ENCODE peak calls at places on chromosome 20, in eight cellular contexts. X is upper lobe of left lung, S is PC-9, H is GM12878, I is heart right ventricle, N is tibial artery, K is body of pancreas, B is fibroblast of lung. Q is an unnamed sample. For H3K9me3, the result is how much of the 10 kb centered on the place peaks cover.

GRCh38 chr20:45436732-45437485 is 21.0 kb downstream of the PIGT start:
- DNase-seq in S (peak), X (peak), B (peak), I (peak), N (peak), K (peak), H (no peak), Q (peak)

GRCh38 chr20:53040678-53041674 is 68.8 kb downstream of the TSHZ2 start:
- DNase-seq in X (no peak), S (no peak), H (no peak), B (peak), N (peak), I (peak), K (peak), Q (peak)

GRCh38 chr20:59046862-59047261 is 4.3 kb upstream of the PRELID3B start:
- DNase-seq in N (no peak), H (no peak), I (no peak), X (no peak), K (no peak), B (no peak), S (no peak), Q (no peak)

GRCh38 chr20:24698189-24698588 is 228.8 kb downstream of the SYNDIG1 start:
- DNase-seq in B (no peak), X (no peak), I (no peak), S (no peak), K (no peak), H (no peak), N (no peak), Q (no peak)

GRCh38 chr20:54622338-54623280 is 147.2 kb downstream of the DOK5 start:
- DNase-seq in I (no peak), X (no peak), K (no peak), S (no peak), B (peak), H (no peak), N (no peak), Q (peak)

GRCh38 chr20:33145521-33145920 is 22.4 kb upstream of the BPIFA2 start:
- DNase-seq in S (no peak), N (no peak), B (no peak), K (no peak), H (no peak), I (no peak), X (no peak), Q (no peak)

GRCh38 chr20:17636523-17637412 is 45.3 kb downstream of the RRBP1 start:
- DNase-seq in S (no peak), I (no peak), H (no peak), N (no peak), X (peak), B (no peak), K (no peak), Q (no peak)

GRCh38 chr20:276620-277495 is 13.7 kb downstream of the C20orf96 start:
- DNase-seq in K (no peak), B (no peak), I (no peak), S (no peak), X (no peak), H (no peak), N (no peak), Q (no peak)

GRCh38 chr20:25032065-25032477 is 25.9 kb downstream of the ACSS1 start:
- DNase-seq in K (no peak), X (no peak), S (no peak), I (no peak), B (peak), H (no peak), N (no peak), Q (no peak)

GRCh38 chr20:24677626-24678328 is 208.3 kb downstream of the SYNDIG1 start:
- DNase-seq in H (no peak), B (no peak), S (no peak), K (no peak), X (no peak), N (no peak), I (no peak), Q (no peak)

GRCh38 chr20:24998121-24998520 is 5.6 kb upstream of the APMAP start:
- DNase-seq in X (no peak), I (no peak), B (no peak), K (no peak), H (no peak), S (no peak), N (no peak), Q (no peak)

GRCh38 chr20:22763257-22763906 is 179.0 kb upstream of the FOXA2 start:
- DNase-seq in S (peak), X (peak), B (no peak), K (no peak), I (peak), N (peak), H (no peak), Q (peak)

GRCh38 chr20:61808497-61808896 is 257.2 kb downstream of the TAF4 start:
- DNase-seq in N (no peak), I (no peak), K (no peak), S (no peak), X (no peak), B (no peak), H (no peak), Q (no peak)

GRCh38 chr20:10536531-10536930 is 101.4 kb downstream of the SLX4IP start:
- DNase-seq in H (no peak), B (peak), I (no peak), X (no peak), K (peak), N (no peak), S (peak), Q (no peak)

GRCh38 chr20:57469418-57470211 is 55.3 kb downstream of the CTCFL start:
- DNase-seq in K (no peak), S (no peak), B (no peak), I (peak), H (no peak), N (no peak), X (no peak), Q (no peak)

GRCh38 chr20:2387180-2387577 is 6.5 kb downstream of the TGM6 start:
- DNase-seq in B (peak), N (no peak), X (no peak), K (no peak), H (peak), S (no peak), I (no peak), Q (no peak)

GRCh38 chr20:46810442-46811327 is 84.0 kb upstream of the EYA2 start:
- DNase-seq in K (no peak), S (no peak), B (no peak), N (no peak), I (no peak), X (no peak), H (no peak), Q (no peak)

GRCh38 chr20:46808565-46808964 is 86.1 kb upstream of the EYA2 start:
- DNase-seq in N (no peak), B (no peak), K (no peak), S (no peak), H (no peak), X (no peak), I (no peak), Q (no peak)

GRCh38 chr20:46809961-46810360 is 84.7 kb upstream of the EYA2 start:
- DNase-seq in H (no peak), S (no peak), I (no peak), K (no peak), N (no peak), X (no peak), B (no peak), Q (no peak)

GRCh38 chr20:46814366-46815232 is 80.0 kb upstream of the EYA2 start:
- DNase-seq in X (no peak), S (peak), B (peak), H (no peak), I (no peak), K (no peak), N (no peak), Q (peak)

GRCh38 chr20:46811328-46812084 is 83.1 kb upstream of the EYA2 start:
- DNase-seq in K (no peak), N (no peak), I (no peak), H (no peak), X (peak), B (no peak), S (no peak), Q (no peak)
- H3K4me3 ChIP-seq in K (no peak), N (no peak), I (no peak), H (no peak), X (no peak), B (no peak), S (no peak), Q (no peak)

GRCh38 chr20:7214081-7214740 is 446.7 kb downstream of the BMP2 start:
- DNase-seq in H (no peak), S (no peak), X (no peak), B (no peak), N (no peak), K (no peak), I (no peak), Q (no peak)
- H3K9me3 ChIP-seq in H (under half), S (under half), X (under half), B (under half), N (under half), K (under half), I (under half), Q (under half)

GRCh38 chr20:56347628-56348305 is 11.0 kb upstream of the FAM210B start:
- DNase-seq in N (no peak), H (no peak), X (peak), S (no peak), I (no peak), B (no peak), K (no peak), Q (no peak)
- H3K4me3 ChIP-seq in N (no peak), H (no peak), X (no peak), S (no peak), I (no peak), B (no peak), K (no peak), Q (no peak)

DNA sequence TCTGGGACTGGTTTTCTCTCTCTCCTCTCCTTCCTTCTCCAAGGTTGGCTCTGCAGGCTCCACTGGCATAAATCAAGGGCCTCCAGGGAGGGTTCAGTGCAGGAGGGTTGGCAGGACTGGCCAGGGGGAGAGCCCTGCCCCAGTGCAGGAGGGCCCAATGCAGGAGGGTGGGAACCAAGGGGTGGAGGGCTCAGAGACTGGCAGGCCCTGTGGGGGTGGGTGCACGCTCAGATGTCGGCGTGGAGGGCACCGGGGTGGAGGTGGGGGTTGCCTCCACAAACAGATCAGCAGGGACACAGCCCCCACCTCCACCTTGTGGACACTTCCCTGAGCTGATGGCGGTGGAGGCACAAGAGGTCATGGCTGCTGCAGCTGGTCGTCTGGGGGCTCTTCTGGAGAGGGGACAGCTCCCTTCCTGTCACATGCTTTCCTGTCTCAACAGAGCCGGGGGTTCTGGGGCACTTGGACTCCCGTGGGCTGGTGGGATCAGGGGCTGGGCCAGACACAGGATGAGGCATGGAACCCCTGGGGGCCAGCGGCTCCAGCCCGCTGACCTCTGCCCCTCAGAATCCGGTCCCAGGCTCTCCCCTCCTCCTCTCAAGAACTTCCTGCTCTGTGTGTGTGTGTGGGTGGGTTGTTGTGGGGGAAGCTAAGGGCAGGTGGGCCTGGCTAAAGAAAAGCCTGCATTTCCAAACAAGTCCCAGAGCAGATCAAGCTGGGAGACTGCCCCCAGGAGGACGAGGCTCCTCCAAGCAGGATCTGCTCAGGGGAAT is 2.7 kb upstream of the ABHD16B start:
- DNase-seq in S (no peak), H (no peak), I (peak), B (peak), K (no peak), X (peak), N (no peak), Q (peak)
- H3K9me3 ChIP-seq in S (under half), H (under half), I (under half), B (under half), K (under half), X (under half), N (under half), Q (under half)